ENCODE peak calls at places on chromosomes 13 and 19, in five cellular contexts. One of them, this sample, is unnamed.

GRCh38 chr19:29086182-29086581 is 126.8 kb downstream of the UQCRFS1 start:
- DNase-seq in PC-3: no peak
- DNase-seq in activated CD8-positive, alpha-beta memory T cell treated with anti-CD3 and anti-CD28 coated beads for 1 hour: no peak
- DNase-seq in fibroblast of the aortic adventitia: no peak
- DNase-seq in LoVo: no peak
- DNase-seq in this sample: no peak

GRCh38 chr13:42247883-42248282 is 24.1 kb upstream of the AKAP11 start:
- DNase-seq in PC-3: peak
- DNase-seq in LoVo: no peak
- DNase-seq in activated CD8-positive, alpha-beta memory T cell treated with anti-CD3 and anti-CD28 coated beads for 1 hour: no peak
- DNase-seq in fibroblast of the aortic adventitia: no peak
- DNase-seq in this sample: no peak

GRCh38 chr13:20775961-20776360 is 2.2 kb upstream of the EEF1AKMT1 start:
- DNase-seq in activated CD8-positive, alpha-beta memory T cell treated with anti-CD3 and anti-CD28 coated beads for 1 hour: no peak
- DNase-seq in LoVo: no peak
- DNase-seq in PC-3: no peak
- DNase-seq in fibroblast of the aortic adventitia: no peak
- DNase-seq in this sample: no peak

GRCh38 chr13:30757026-30757425 is 21.7 kb downstream of the ALOX5AP start:
- DNase-seq in LoVo: no peak
- DNase-seq in PC-3: no peak
- DNase-seq in fibroblast of the aortic adventitia: no peak
- DNase-seq in activated CD8-positive, alpha-beta memory T cell treated with anti-CD3 and anti-CD28 coated beads for 1 hour: no peak
- DNase-seq in this sample: no peak

GRCh38 chr13:95382411-95382810 is 81.2 kb upstream of the ABCC4 start:
- DNase-seq in PC-3: peak
- DNase-seq in activated CD8-positive, alpha-beta memory T cell treated with anti-CD3 and anti-CD28 coated beads for 1 hour: no peak
- DNase-seq in LoVo: no peak
- DNase-seq in fibroblast of the aortic adventitia: no peak
- DNase-seq in this sample: no peak

GRCh38 chr19:2469102-2469914 is 6.6 kb upstream of the GADD45B start:
- DNase-seq in PC-3: peak
- DNase-seq in activated CD8-positive, alpha-beta memory T cell treated with anti-CD3 and anti-CD28 coated beads for 1 hour: no peak
- DNase-seq in LoVo: no peak
- DNase-seq in fibroblast of the aortic adventitia: peak
- DNase-seq in this sample: no peak

GRCh38 chr13:107209811-107210210 is 641.9 kb upstream of the ARGLU1 start:
- DNase-seq in fibroblast of the aortic adventitia: peak
- DNase-seq in PC-3: peak
- DNase-seq in LoVo: no peak
- DNase-seq in activated CD8-positive, alpha-beta memory T cell treated with anti-CD3 and anti-CD28 coated beads for 1 hour: no peak
- DNase-seq in this sample: no peak

GRCh38 chr19:3986260-3987041 is 1.2 kb upstream of the EEF2 start:
- DNase-seq in LoVo: peak
- DNase-seq in PC-3: peak
- DNase-seq in activated CD8-positive, alpha-beta memory T cell treated with anti-CD3 and anti-CD28 coated beads for 1 hour: no peak
- DNase-seq in fibroblast of the aortic adventitia: peak
- DNase-seq in this sample: no peak

GRCh38 chr13:100818706-100819105 is 144.1 kb upstream of the TMTC4 start:
- DNase-seq in activated CD8-positive, alpha-beta memory T cell treated with anti-CD3 and anti-CD28 coated beads for 1 hour: no peak
- DNase-seq in fibroblast of the aortic adventitia: peak
- DNase-seq in PC-3: no peak
- DNase-seq in LoVo: no peak
- DNase-seq in this sample: no peak

GRCh38 chr19:17333611-17334413 is 843 bp downstream of the ANO8 start:
- DNase-seq in PC-3: peak
- DNase-seq in LoVo: peak
- DNase-seq in fibroblast of the aortic adventitia: peak
- DNase-seq in activated CD8-positive, alpha-beta memory T cell treated with anti-CD3 and anti-CD28 coated beads for 1 hour: peak
- DNase-seq in this sample: no peak

GRCh38 chr19:52946322-52947310 is 16.1 kb downstream of the ZNF816 start:
- DNase-seq in activated CD8-positive, alpha-beta memory T cell treated with anti-CD3 and anti-CD28 coated beads for 1 hour: no peak
- DNase-seq in PC-3: peak
- DNase-seq in LoVo: no peak
- DNase-seq in fibroblast of the aortic adventitia: no peak
- DNase-seq in this sample: no peak

GRCh38 chr13:20477394-20477793 is 48.3 kb downstream of the CRYL1 start:
- DNase-seq in activated CD8-positive, alpha-beta memory T cell treated with anti-CD3 and anti-CD28 coated beads for 1 hour: no peak
- DNase-seq in fibroblast of the aortic adventitia: no peak
- DNase-seq in LoVo: no peak
- DNase-seq in PC-3: no peak
- DNase-seq in this sample: no peak

GRCh38 chr13:75798353-75799245 is 162.5 kb downstream of the LMO7 start:
- DNase-seq in activated CD8-positive, alpha-beta memory T cell treated with anti-CD3 and anti-CD28 coated beads for 1 hour: no peak
- DNase-seq in LoVo: peak
- DNase-seq in fibroblast of the aortic adventitia: peak
- DNase-seq in PC-3: peak
- DNase-seq in this sample: no peak

GRCh38 chr19:35462476-35462953 is 14.5 kb downstream of the FFAR2 start:
- DNase-seq in PC-3: no peak
- DNase-seq in fibroblast of the aortic adventitia: no peak
- DNase-seq in LoVo: no peak
- DNase-seq in activated CD8-positive, alpha-beta memory T cell treated with anti-CD3 and anti-CD28 coated beads for 1 hour: no peak
- DNase-seq in this sample: no peak

GRCh38 chr19:40084948-40085347 is 5.8 kb downstream of the ZNF780A start:
- DNase-seq in fibroblast of the aortic adventitia: no peak
- DNase-seq in activated CD8-positive, alpha-beta memory T cell treated with anti-CD3 and anti-CD28 coated beads for 1 hour: no peak
- DNase-seq in PC-3: no peak
- DNase-seq in LoVo: no peak
- DNase-seq in this sample: no peak

GRCh38 chr19:58544591-58545285 is 874 bp downstream of the TRIM28 start:
- DNase-seq in activated CD8-positive, alpha-beta memory T cell treated with anti-CD3 and anti-CD28 coated beads for 1 hour: no peak
- DNase-seq in PC-3: peak
- DNase-seq in LoVo: peak
- DNase-seq in fibroblast of the aortic adventitia: peak
- DNase-seq in this sample: no peak

GRCh38 chr19:17103177-17103576 is 27.6 kb downstream of the MYO9B start:
- DNase-seq in PC-3: peak
- DNase-seq in LoVo: peak
- DNase-seq in activated CD8-positive, alpha-beta memory T cell treated with anti-CD3 and anti-CD28 coated beads for 1 hour: no peak
- DNase-seq in fibroblast of the aortic adventitia: peak
- DNase-seq in this sample: no peak